ENCODE peak calls at places on chromosomes 4 and X, in six cellular contexts. One of them, this sample, is unnamed. For H3K36me3, the result is how much of the 10 kb centered on the place peaks cover.

GRCh38 chr4:153773236-153773690 is 13.4 kb upstream of the RNF175 start:
- DNase-seq in Panc1: no peak
- DNase-seq in breast epithelium: no peak
- DNase-seq in SK-N-MC: no peak
- DNase-seq in transverse colon: no peak
- DNase-seq in sigmoid colon: no peak
- DNase-seq in this sample: no peak

GRCh38 chr4:154390324-154390723 is 101.3 kb downstream of the DCHS2 start:
- DNase-seq in breast epithelium: no peak
- DNase-seq in SK-N-MC: no peak
- DNase-seq in sigmoid colon: no peak
- DNase-seq in Panc1: no peak
- DNase-seq in transverse colon: no peak
- DNase-seq in this sample: no peak

GRCh38 chrX:1323315-1323714 is 13.3 kb upstream of the IL3RA start:
- DNase-seq in Panc1: peak
- DNase-seq in SK-N-MC: no peak
- DNase-seq in sigmoid colon: no peak
- DNase-seq in transverse colon: peak
- DNase-seq in breast epithelium: no peak
- DNase-seq in this sample: no peak

GRCh38 chr4:1407657-1408333 is 1.6 kb upstream of the NKX1-1 start:
- DNase-seq in breast epithelium: peak
- DNase-seq in sigmoid colon: no peak
- DNase-seq in SK-N-MC: no peak
- DNase-seq in transverse colon: no peak
- DNase-seq in Panc1: no peak
- DNase-seq in this sample: no peak

GRCh38 chr4:51851090-51851936 is 8.4 kb downstream of the DCUN1D4 start:
- DNase-seq in breast epithelium: no peak
- DNase-seq in Panc1: no peak
- DNase-seq in sigmoid colon: no peak
- DNase-seq in SK-N-MC: no peak
- DNase-seq in transverse colon: no peak
- DNase-seq in this sample: no peak

GRCh38 chr4:89283226-89283974 is 24.2 kb downstream of the GPRIN3 start:
- DNase-seq in Panc1: no peak
- DNase-seq in breast epithelium: no peak
- DNase-seq in SK-N-MC: no peak
- DNase-seq in sigmoid colon: no peak
- DNase-seq in transverse colon: peak
- DNase-seq in this sample: no peak

GRCh38 chrX:140762061-140762460 is 52.5 kb downstream of the LINC00632 start:
- DNase-seq in Panc1: peak
- DNase-seq in SK-N-MC: no peak
- DNase-seq in sigmoid colon: peak
- DNase-seq in transverse colon: peak
- DNase-seq in breast epithelium: no peak
- DNase-seq in this sample: peak

GRCh38 chr4:169124661-169125060 is 114.6 kb upstream of the CBR4 start:
- DNase-seq in Panc1: no peak
- DNase-seq in sigmoid colon: no peak
- DNase-seq in breast epithelium: no peak
- DNase-seq in SK-N-MC: no peak
- DNase-seq in transverse colon: no peak
- DNase-seq in this sample: no peak

GRCh38 chrX:15721911-15722310 is 16.2 kb upstream of the CA5B start:
- DNase-seq in SK-N-MC: no peak
- DNase-seq in breast epithelium: no peak
- DNase-seq in Panc1: no peak
- DNase-seq in sigmoid colon: no peak
- DNase-seq in transverse colon: no peak
- DNase-seq in this sample: no peak

GRCh38 chr4:113823291-113823659 is 61.7 kb upstream of the CAMK2D start:
- DNase-seq in SK-N-MC: no peak
- DNase-seq in Panc1: no peak
- DNase-seq in sigmoid colon: no peak
- DNase-seq in breast epithelium: no peak
- DNase-seq in transverse colon: no peak
- DNase-seq in this sample: no peak

GRCh38 chr4:78069859-78070258 is 12.7 kb downstream of the FRAS1 start:
- DNase-seq in breast epithelium: no peak
- DNase-seq in SK-N-MC: no peak
- DNase-seq in transverse colon: no peak
- DNase-seq in sigmoid colon: no peak
- DNase-seq in Panc1: no peak
- DNase-seq in this sample: no peak

GRCh38 chrX:10030570-10030969 is 63.4 kb downstream of the CLDN34 start:
- DNase-seq in breast epithelium: no peak
- DNase-seq in Panc1: no peak
- DNase-seq in SK-N-MC: no peak
- DNase-seq in sigmoid colon: peak
- DNase-seq in transverse colon: no peak
- DNase-seq in this sample: no peak

GRCh38 chr4:80265571-80266266 is 745 bp upstream of the FGF5 start:
- DNase-seq in transverse colon: no peak
- DNase-seq in breast epithelium: no peak
- DNase-seq in SK-N-MC: no peak
- DNase-seq in Panc1: no peak
- DNase-seq in sigmoid colon: no peak
- DNase-seq in this sample: no peak

GRCh38 chrX:148133099-148133725 is 152.1 kb downstream of the FMR1NB start:
- DNase-seq in breast epithelium: no peak
- DNase-seq in transverse colon: no peak
- DNase-seq in sigmoid colon: no peak
- DNase-seq in SK-N-MC: no peak
- DNase-seq in Panc1: no peak
- DNase-seq in this sample: no peak

GRCh38 chr4:184385705-184386141 is 88.6 kb downstream of the IRF2 start:
- DNase-seq in sigmoid colon: peak
- DNase-seq in Panc1: no peak
- DNase-seq in breast epithelium: no peak
- DNase-seq in SK-N-MC: no peak
- DNase-seq in transverse colon: peak
- DNase-seq in this sample: peak

GRCh38 chr4:183272384-183272783 is 47.7 kb downstream of the CLDN22 start:
- DNase-seq in sigmoid colon: no peak
- DNase-seq in SK-N-MC: no peak
- DNase-seq in transverse colon: no peak
- DNase-seq in Panc1: no peak
- DNase-seq in breast epithelium: no peak
- DNase-seq in this sample: no peak

GRCh38 chr4:27917381-27917780 is 1056.7 kb downstream of the STIM2 start:
- DNase-seq in SK-N-MC: no peak
- DNase-seq in breast epithelium: no peak
- DNase-seq in transverse colon: no peak
- DNase-seq in Panc1: no peak
- DNase-seq in sigmoid colon: no peak
- DNase-seq in this sample: no peak

GRCh38 chrX:41045960-41046567 is 39.2 kb upstream of the USP9X start:
- DNase-seq in transverse colon: peak
- DNase-seq in breast epithelium: no peak
- DNase-seq in sigmoid colon: peak
- DNase-seq in SK-N-MC: no peak
- DNase-seq in Panc1: no peak
- DNase-seq in this sample: no peak

GRCh38 chr4:162959056-162959455 is 207.6 kb downstream of the NAF1 start:
- DNase-seq in sigmoid colon: no peak
- DNase-seq in SK-N-MC: no peak
- DNase-seq in breast epithelium: no peak
- DNase-seq in Panc1: no peak
- DNase-seq in transverse colon: peak
- DNase-seq in this sample: no peak

GRCh38 chrX:53682885-53683555 is 3.5 kb downstream of the HUWE1 start:
- DNase-seq in breast epithelium: no peak
- DNase-seq in SK-N-MC: no peak
- DNase-seq in transverse colon: peak
- DNase-seq in Panc1: no peak
- DNase-seq in sigmoid colon: peak
- DNase-seq in this sample: no peak

GRCh38 chr4:76990288-76991080 is 40.9 kb downstream of the SEPTIN11 start:
- DNase-seq in Panc1: no peak
- DNase-seq in sigmoid colon: no peak
- DNase-seq in breast epithelium: no peak
- DNase-seq in transverse colon: no peak
- DNase-seq in SK-N-MC: no peak
- DNase-seq in this sample: no peak

GRCh38 chrX:153674219-153674851 is 722 bp upstream of the PNCK start:
- DNase-seq in SK-N-MC: no peak
- DNase-seq in Panc1: no peak
- DNase-seq in transverse colon: no peak
- DNase-seq in breast epithelium: peak
- DNase-seq in sigmoid colon: peak
- DNase-seq in this sample: no peak

GRCh38 chr4:74440356-74440755 is 4.6 kb upstream of the AREG start:
- DNase-seq in SK-N-MC: no peak
- DNase-seq in transverse colon: no peak
- DNase-seq in breast epithelium: no peak
- DNase-seq in Panc1: no peak
- DNase-seq in sigmoid colon: no peak
- DNase-seq in this sample: no peak

GRCh38 chrX:150680974-150681373 is 12.2 kb upstream of the MTMR1 start:
- DNase-seq in Panc1: no peak
- DNase-seq in transverse colon: no peak
- DNase-seq in SK-N-MC: no peak
- DNase-seq in breast epithelium: no peak
- DNase-seq in sigmoid colon: no peak
- DNase-seq in this sample: no peak

GRCh38 chr4:25908491-25908901 is 5.5 kb upstream of the SMIM20 start:
- DNase-seq in breast epithelium: no peak
- DNase-seq in SK-N-MC: no peak
- DNase-seq in transverse colon: no peak
- DNase-seq in Panc1: peak
- DNase-seq in sigmoid colon: no peak
- DNase-seq in this sample: no peak

GRCh38 chrX:74925210-74926088 is at the start of gene NEXMIF:
- DNase-seq in sigmoid colon: peak
- DNase-seq in breast epithelium: no peak
- DNase-seq in SK-N-MC: no peak
- DNase-seq in Panc1: no peak
- DNase-seq in transverse colon: peak
- DNase-seq in this sample: peak

GRCh38 chrX:63354484-63354883 is 3.4 kb upstream of the SPIN4 start:
- DNase-seq in sigmoid colon: no peak
- DNase-seq in SK-N-MC: no peak
- DNase-seq in Panc1: no peak
- DNase-seq in breast epithelium: no peak
- DNase-seq in transverse colon: no peak
- DNase-seq in this sample: no peak

GRCh38 chr4:86359944-86360478 is at the start of gene MAPK10:
- DNase-seq in SK-N-MC: no peak
- DNase-seq in breast epithelium: no peak
- DNase-seq in transverse colon: peak
- DNase-seq in Panc1: no peak
- DNase-seq in sigmoid colon: peak
- DNase-seq in this sample: peak

GRCh38 chr4:159003420-159004253 is 99.2 kb upstream of the RAPGEF2 start:
- DNase-seq in sigmoid colon: no peak
- DNase-seq in Panc1: no peak
- DNase-seq in transverse colon: no peak
- DNase-seq in breast epithelium: no peak
- DNase-seq in SK-N-MC: peak
- DNase-seq in this sample: no peak

GRCh38 chrX:100829730-100830129 is 9.5 kb downstream of the CSTF2 start:
- DNase-seq in SK-N-MC: no peak
- DNase-seq in breast epithelium: no peak
- DNase-seq in Panc1: no peak
- DNase-seq in transverse colon: no peak
- DNase-seq in sigmoid colon: no peak
- DNase-seq in this sample: no peak
- TF ChIP-seq POLR2AphosphoS5 in SK-N-MC: no peak
- TF ChIP-seq POLR2AphosphoS5 in breast epithelium: no peak
- TF ChIP-seq POLR2AphosphoS5 in Panc1: no peak
- TF ChIP-seq POLR2AphosphoS5 in transverse colon: no peak
- TF ChIP-seq POLR2AphosphoS5 in sigmoid colon: no peak
- TF ChIP-seq POLR2AphosphoS5 in this sample: no peak

GRCh38 chrX:129494887-129495286 is 28.4 kb downstream of the SMARCA1 start:
- DNase-seq in SK-N-MC: no peak
- DNase-seq in Panc1: no peak
- DNase-seq in sigmoid colon: no peak
- DNase-seq in transverse colon: no peak
- DNase-seq in breast epithelium: no peak
- DNase-seq in this sample: no peak
- H3K36me3 ChIP-seq in SK-N-MC: under half
- H3K36me3 ChIP-seq in Panc1: half or more
- H3K36me3 ChIP-seq in sigmoid colon: under half
- H3K36me3 ChIP-seq in transverse colon: under half
- H3K36me3 ChIP-seq in breast epithelium: under half
- H3K36me3 ChIP-seq in this sample: under half

DNA sequence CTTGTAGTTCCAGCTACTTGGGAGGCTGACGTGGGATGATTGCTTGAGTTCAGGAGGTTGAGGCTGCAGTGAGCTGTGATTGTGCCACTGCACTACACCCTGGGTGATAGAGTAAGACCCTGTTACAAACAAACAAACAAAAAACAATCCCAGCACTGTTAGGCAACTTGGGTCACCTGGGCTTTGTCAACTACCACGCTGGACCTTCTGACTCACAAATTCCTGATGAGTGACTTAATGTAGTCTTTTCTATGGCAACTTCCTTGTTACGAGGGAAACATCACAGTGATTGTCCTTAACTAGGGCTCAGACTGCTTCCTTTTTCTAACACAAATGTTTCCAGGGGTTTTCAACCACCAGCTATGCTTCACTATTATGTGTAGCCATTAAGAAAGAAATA is 128.8 kb upstream of the GPC4 start:
- DNase-seq in breast epithelium: no peak
- DNase-seq in SK-N-MC: no peak
- DNase-seq in sigmoid colon: no peak
- DNase-seq in transverse colon: no peak
- DNase-seq in Panc1: no peak
- DNase-seq in this sample: no peak
- TF ChIP-seq POLR2AphosphoS5 in breast epithelium: no peak
- TF ChIP-seq POLR2AphosphoS5 in SK-N-MC: no peak
- TF ChIP-seq POLR2AphosphoS5 in sigmoid colon: peak
- TF ChIP-seq POLR2AphosphoS5 in transverse colon: no peak
- TF ChIP-seq POLR2AphosphoS5 in Panc1: no peak
- TF ChIP-seq POLR2AphosphoS5 in this sample: no peak

DNA sequence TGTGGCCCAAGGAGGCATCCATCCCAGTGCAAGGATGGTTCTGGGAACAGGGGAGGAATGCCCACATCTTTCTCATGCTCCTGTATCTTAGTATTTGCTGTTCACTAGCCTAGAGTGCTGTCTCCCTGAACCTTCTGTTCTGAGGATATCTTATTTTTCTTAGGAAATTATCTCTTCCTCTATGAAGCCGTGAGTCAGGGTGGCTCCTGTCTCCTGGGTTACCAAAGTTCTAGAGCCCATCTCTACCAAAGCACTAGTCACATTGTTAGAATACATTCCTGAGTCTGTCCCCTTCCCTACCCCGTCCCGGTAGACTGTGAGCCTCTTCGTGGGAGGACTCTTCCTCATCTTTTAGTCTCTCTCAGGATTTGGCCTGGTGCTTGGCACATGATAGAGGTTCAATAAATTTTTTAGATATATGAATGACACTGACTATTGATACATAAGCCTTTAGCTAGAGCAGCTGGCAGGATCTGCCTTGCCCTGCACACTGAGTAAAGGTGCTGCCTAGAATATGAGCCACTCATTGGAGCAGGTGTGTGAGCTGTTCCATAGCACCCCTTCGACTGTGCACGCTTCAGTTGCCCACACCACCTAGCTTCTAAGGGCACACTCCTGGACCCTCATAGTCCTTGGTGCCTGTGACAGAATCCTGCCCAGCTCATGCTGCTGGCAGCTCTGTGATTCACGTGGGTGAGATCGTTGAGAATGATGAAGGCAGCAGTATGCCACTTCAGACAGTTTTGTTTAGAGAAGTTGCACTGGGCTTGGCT is 13.3 kb downstream of the CXCR3 start:
- DNase-seq in breast epithelium: no peak
- DNase-seq in SK-N-MC: no peak
- DNase-seq in transverse colon: no peak
- DNase-seq in Panc1: no peak
- DNase-seq in sigmoid colon: no peak
- DNase-seq in this sample: no peak
- H3K36me3 ChIP-seq in breast epithelium: under half
- H3K36me3 ChIP-seq in SK-N-MC: half or more
- H3K36me3 ChIP-seq in transverse colon: under half
- H3K36me3 ChIP-seq in Panc1: under half
- H3K36me3 ChIP-seq in sigmoid colon: under half
- H3K36me3 ChIP-seq in this sample: under half